ENCODE peak calls at places on chromosomes 5 and 9, in six cellular contexts. D is GM23248, X is PC-3, Y is neural progenitor cell, H is HCT116, N is MM.1S. S is an unnamed sample.

GRCh38 chr5:1316941-1317340 is 22.1 kb upstream of the TERT start:
- DNase-seq in D (no peak), H (no peak), N (no peak), Y (no peak), X (no peak), S (no peak)

GRCh38 chr5:96259211-96259772 is 173.8 kb downstream of the PCSK1 start:
- DNase-seq in D (peak; percentile 79), H (no peak), Y (no peak), N (no peak), X (peak; percentile 77), S (no peak)

GRCh38 chr5:16853511-16853910 is 82.6 kb downstream of the MYO10 start:
- DNase-seq in D (no peak), X (no peak), Y (no peak), N (no peak), H (no peak), S (no peak)

GRCh38 chr9:130320697-130321080 is 55.1 kb downstream of the HMCN2 start:
- DNase-seq in N (no peak), Y (peak; percentile 68), H (no peak), D (no peak), X (peak; percentile 25), S (no peak)

GRCh38 chr5:175457466-175457865 is 13.5 kb upstream of the DRD1 start:
- DNase-seq in X (peak; percentile 37), D (no peak), Y (no peak), N (peak; percentile 71), H (no peak), S (no peak)

GRCh38 chr9:28064241-28064640 is 491.0 kb upstream of the C9orf72 start:
- DNase-seq in Y (no peak), N (no peak), X (no peak), D (peak; percentile 5), H (no peak), S (no peak)

GRCh38 chr9:33161011-33161588 is 6.0 kb downstream of the B4GALT1 start:
- DNase-seq in N (no peak), D (peak; percentile 96), H (peak; percentile 88), X (peak; percentile 93), Y (peak; percentile 19), S (peak; percentile 88)

GRCh38 chr5:40796487-40796889 is 1.7 kb downstream of the PRKAA1 start:
- DNase-seq in N (no peak), X (peak; percentile 60), D (peak; percentile 76), Y (no peak), H (no peak), S (no peak)

GRCh38 chr9:110187126-110187525 is 20.8 kb downstream of the C9orf152 start:
- DNase-seq in H (no peak), X (no peak), D (no peak), Y (no peak), N (no peak), S (no peak)

GRCh38 chr5:95723632-95724369 is 7.3 kb upstream of the RHOBTB3 start:
- DNase-seq in D (peak; percentile 52), H (no peak), N (no peak), X (no peak), Y (no peak), S (no peak)

GRCh38 chr9:135979472-135980166 is 18.4 kb upstream of the UBAC1 start:
- DNase-seq in Y (no peak), H (no peak), X (no peak), N (no peak), D (no peak), S (no peak)

GRCh38 chr5:15573594-15573993 is 73.6 kb downstream of the FBXL7 start:
- DNase-seq in N (no peak), X (no peak), Y (no peak), D (no peak), H (no peak), S (no peak)

GRCh38 chr5:850511-851006 is at the start of gene ZDHHC11:
- DNase-seq in N (no peak), X (peak; percentile 89), Y (peak; percentile 58), D (no peak), H (no peak), S (peak; percentile 28)

GRCh38 chr9:121505903-121506640 is 6.4 kb upstream of the GGTA1 start:
- DNase-seq in D (peak; percentile 9), N (no peak), H (no peak), Y (no peak), X (no peak), S (no peak)

GRCh38 chr5:143045062-143045461 is 274.9 kb downstream of the ARHGAP26 start:
- DNase-seq in X (no peak), H (no peak), Y (no peak), N (no peak), D (no peak), S (no peak)

GRCh38 chr9:116381350-116381749 is 227.8 kb downstream of the PAPPA start:
- DNase-seq in Y (no peak), X (no peak), H (no peak), N (no peak), D (no peak), S (no peak)

GRCh38 chr5:150469718-150470470 is 20.4 kb upstream of the RPS14 start:
- DNase-seq in N (no peak), Y (no peak), D (peak; percentile 98), H (no peak), X (peak; percentile 89), S (peak; percentile 46)

GRCh38 chr9:84218322-84218721 is 122.2 kb downstream of the SLC28A3 start:
- DNase-seq in Y (no peak), N (no peak), H (no peak), D (no peak), X (no peak), S (no peak)

GRCh38 chr5:164296603-164297080 is 791.2 kb downstream of the MAT2B start:
- DNase-seq in N (no peak), H (no peak), X (no peak), D (no peak), Y (peak; percentile 95), S (peak; percentile 11)

GRCh38 chr5:53406630-53407316 is 73.7 kb upstream of the FST start:
- DNase-seq in D (peak; percentile 91), X (peak; percentile 87), Y (no peak), H (peak; percentile 33), N (no peak), S (no peak)

DNA sequence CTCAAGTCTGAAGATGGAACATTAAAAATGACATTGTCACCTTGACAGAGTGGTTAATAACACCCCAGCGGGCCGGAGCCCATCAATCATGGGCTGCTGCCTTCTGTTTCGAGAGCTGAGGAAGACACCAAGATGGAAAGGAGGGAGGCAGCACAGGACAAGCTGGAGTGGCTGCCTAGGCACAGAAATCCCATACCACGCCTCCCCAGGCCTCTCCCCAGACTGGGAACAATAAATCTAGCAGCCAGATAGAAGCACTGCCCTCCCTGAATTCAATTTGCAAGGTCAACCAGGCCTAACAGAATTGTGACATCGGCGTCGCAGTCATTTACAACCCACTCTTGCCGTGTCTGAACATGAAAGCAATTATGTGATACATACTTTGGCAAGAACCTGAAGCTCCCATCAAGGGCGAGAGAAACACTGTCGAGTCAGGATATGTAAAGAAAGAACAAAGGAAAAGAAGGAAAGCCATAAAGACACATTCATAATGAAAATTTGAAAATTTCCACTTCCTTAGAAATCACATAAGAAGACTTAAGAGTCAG is 35.4 kb upstream of the ZNF354A start:
- DNase-seq in N (no peak), Y (no peak), X (no peak), H (no peak), D (no peak), S (no peak)
- H3K9me3 ChIP-seq in N (no peaks in the 10 kb centered on the region), Y (no peaks in the 10 kb centered on the region), X (no peaks in the 10 kb centered on the region), H (no peaks in the 10 kb centered on the region), D (no peaks in the 10 kb centered on the region), S (no peaks in the 10 kb centered on the region)

DNA sequence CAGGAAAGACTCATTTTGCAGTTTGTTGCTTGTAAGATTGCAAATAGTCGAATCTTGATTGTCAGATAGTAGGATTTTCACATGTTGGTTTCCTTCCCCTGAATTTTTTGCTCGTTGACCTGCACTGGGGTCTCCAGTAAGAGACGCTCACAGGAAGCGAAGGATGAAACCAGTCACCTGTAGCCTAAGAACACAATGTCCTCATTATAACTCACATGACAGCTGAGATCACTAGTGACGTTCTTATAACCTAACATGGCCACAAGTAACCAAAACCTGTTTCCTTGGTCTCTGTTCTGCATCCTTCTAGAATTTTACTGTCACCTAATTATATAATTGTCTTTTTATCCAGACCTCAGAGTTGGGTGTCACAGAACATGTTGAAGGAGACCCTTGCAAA is 181.0 kb upstream of the OTULINL start:
- DNase-seq in D (no peak), X (no peak), Y (no peak), H (no peak), N (no peak), S (no peak)
- TF ChIP-seq EZH2phosphoT487 in D (no peak), X (no peak), Y (no peak), H (no peak), N (no peak), S (no peak)

DNA sequence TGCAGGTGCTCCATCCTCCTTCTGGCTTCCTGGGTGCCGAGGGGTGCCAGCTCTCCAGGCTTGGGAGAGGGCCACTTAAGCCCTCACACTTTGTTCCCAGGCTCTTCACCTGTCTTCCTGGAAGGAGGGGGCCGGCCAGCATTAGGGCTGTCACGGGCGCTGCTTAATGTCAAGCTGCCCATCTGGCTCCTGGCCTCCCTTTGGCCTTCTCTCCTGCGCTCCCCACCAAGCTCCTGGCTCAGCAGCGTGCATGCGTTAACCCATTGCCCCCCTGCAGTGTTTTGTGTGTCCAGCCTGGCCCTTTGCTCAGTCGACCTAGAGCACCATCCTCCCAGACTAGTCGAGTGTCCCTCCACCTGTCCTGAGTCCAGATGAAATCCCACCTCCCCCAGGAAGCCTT is 21.3 kb downstream of the NTNG2 start:
- DNase-seq in X (no peak), Y (no peak), H (no peak), D (no peak), N (no peak), S (no peak)
- TF ChIP-seq EZH2 in X (no peak), Y (no peak), H (no peak), D (no peak), N (no peak), S (no peak)

GRCh38 chr9:92846662-92847145 is 31.1 kb downstream of the ZNF484 start:
- DNase-seq in X (no peak), N (no peak), H (no peak), D (peak; percentile 1), Y (no peak), S (no peak)
- H3K9me3 ChIP-seq in X (peaks cover 32% of the 10 kb centered on the region), N (no peaks in the 10 kb centered on the region), H (peaks cover 27% of the 10 kb centered on the region), D (peaks cover 20% of the 10 kb centered on the region), Y (peaks cover 38% of the 10 kb centered on the region), S (peaks cover 52% of the 10 kb centered on the region)

GRCh38 chr5:28523416-28523815 is 1485.0 kb upstream of the CDH9 start:
- DNase-seq in D (no peak), N (no peak), X (no peak), H (no peak), Y (no peak), S (no peak)

DNA sequence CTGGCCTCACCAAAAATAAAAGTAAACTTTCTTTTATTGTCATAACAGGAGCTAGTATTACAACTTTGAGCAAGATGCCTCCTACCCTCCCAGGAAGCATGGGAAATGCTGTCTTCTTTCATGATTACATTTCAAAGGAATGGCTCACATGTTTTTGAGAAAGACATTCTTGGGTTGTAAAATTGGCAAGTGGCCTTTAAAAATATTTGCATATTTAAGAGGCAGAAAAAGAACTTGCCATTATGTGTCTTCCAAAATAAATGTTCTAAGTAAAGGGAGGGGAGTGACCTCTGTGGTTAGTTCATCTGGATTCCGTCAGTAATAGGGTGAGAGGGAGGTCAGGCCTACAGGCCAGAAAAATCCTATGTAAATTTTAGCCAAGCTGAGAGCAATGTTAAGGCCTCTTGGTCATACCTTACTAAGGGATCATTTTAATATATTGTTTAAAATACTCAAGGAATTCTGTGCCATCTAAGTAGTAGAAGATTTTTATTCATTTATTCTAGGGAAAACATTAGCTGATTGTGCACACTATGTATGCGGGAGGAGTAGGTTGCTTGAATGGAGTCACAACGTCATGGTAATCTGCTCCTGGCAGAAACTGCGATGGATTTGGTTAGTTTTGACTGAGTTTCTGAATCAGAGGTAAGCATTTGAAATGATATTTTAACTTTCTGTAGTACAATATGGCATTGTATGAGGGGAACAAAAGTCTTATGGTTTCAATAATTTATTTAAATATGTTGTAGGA is 1485.7 kb upstream of the CDH9 start:
- DNase-seq in N (no peak), Y (no peak), D (no peak), H (no peak), X (peak; percentile 70), S (no peak)
- TF ChIP-seq EZH2phosphoT487 in N (no peak), Y (no peak), D (no peak), H (no peak), X (no peak), S (no peak)

GRCh38 chr9:124389146-124389939 is 25.9 kb downstream of the PSMB7 start:
- DNase-seq in N (no peak), H (no peak), X (no peak), D (no peak), Y (no peak), S (no peak)
- TF ChIP-seq EZH2 in N (no peak), H (no peak), X (no peak), D (no peak), Y (no peak), S (no peak)

S was measured in hepatocyte.